ENCODE peak calls at places on chromosomes 7 and 10, in nine cellular contexts. G, M, T, D, I, H, O, Y and Z are unnamed samples. For H3K36me3 and H3K4me1, the result is how much of the 10 kb centered on the place peaks cover.

GRCh38 chr7:5477723-5478531 is 54.3 kb upstream of the TNRC18 start:
- DNase-seq in Y (no peak), H (no peak), I (no peak), M (no peak), G (no peak), D (no peak), O (no peak), T (no peak), Z (no peak)

GRCh38 chr7:7895004-7895650 is 73.5 kb upstream of the GLCCI1 start:
- DNase-seq in I (no peak), H (no peak), M (no peak), D (no peak), G (no peak), T (no peak), Y (no peak), O (no peak), Z (no peak)

GRCh38 chr7:106597751-106598619 is 63.0 kb downstream of the CCDC71L start:
- DNase-seq in O (no peak), G (no peak), Y (no peak), D (no peak), I (no peak), T (no peak), M (no peak), H (no peak), Z (no peak)

GRCh38 chr7:44227911-44228310 is 27.1 kb downstream of the YKT6 start:
- DNase-seq in D (no peak), I (no peak), G (peak), O (no peak), T (no peak), M (no peak), Y (no peak), H (no peak), Z (peak)

GRCh38 chr10:91378061-91378460 is 32.1 kb upstream of the HECTD2 start:
- DNase-seq in T (no peak), G (no peak), H (no peak), M (no peak), D (no peak), O (no peak), I (peak), Y (peak), Z (no peak)

GRCh38 chr7:139704308-139704879 is 73.4 kb downstream of the HIPK2 start:
- DNase-seq in H (no peak), M (no peak), O (no peak), T (no peak), D (no peak), G (no peak), Y (no peak), I (no peak), Z (no peak)

GRCh38 chr10:21927601-21928000 is 75.9 kb downstream of the DNAJC1 start:
- DNase-seq in M (no peak), D (no peak), T (no peak), O (no peak), G (no peak), Y (peak), I (peak), H (no peak), Z (no peak)

GRCh38 chr10:99279626-99280111 is 44.0 kb upstream of the HPSE2 start:
- DNase-seq in T (no peak), O (no peak), H (no peak), D (no peak), Y (peak), M (no peak), I (no peak), G (peak), Z (no peak)

GRCh38 chr10:90587561-90587960 is 270.3 kb downstream of the HTR7 start:
- DNase-seq in G (no peak), T (no peak), O (no peak), I (no peak), D (no peak), M (no peak), Y (no peak), H (no peak), Z (no peak)

GRCh38 chr10:31343009-31343408 is 24.0 kb downstream of the ZEB1 start:
- DNase-seq in H (no peak), G (no peak), T (no peak), Y (no peak), I (no peak), O (no peak), M (no peak), D (no peak), Z (no peak)

GRCh38 chr7:2924866-2925840 is 81.0 kb upstream of the GNA12 start:
- DNase-seq in I (no peak), T (peak), G (no peak), Y (peak), M (no peak), H (no peak), D (peak), O (peak), Z (peak)

GRCh38 chr10:8889538-8889937 is 835.0 kb downstream of the GATA3 start:
- DNase-seq in H (no peak), D (no peak), G (no peak), I (no peak), Y (no peak), T (no peak), O (no peak), M (no peak), Z (no peak)

GRCh38 chr7:104137971-104138370 is 69.8 kb downstream of the ORC5 start:
- DNase-seq in Y (peak), M (no peak), I (peak), T (no peak), H (no peak), D (no peak), G (no peak), O (no peak), Z (no peak)

GRCh38 chr10:106571216-106571954 is 593.1 kb downstream of the SORCS1 start:
- DNase-seq in D (no peak), O (no peak), H (peak), Y (peak), M (no peak), T (no peak), I (peak), G (no peak), Z (no peak)

GRCh38 chr10:122221958-122222357 is 49.1 kb upstream of the BTBD16 start:
- DNase-seq in I (no peak), H (no peak), T (no peak), G (no peak), D (no peak), Y (no peak), O (no peak), M (no peak), Z (no peak)

GRCh38 chr7:50664461-50664922 is 99.3 kb upstream of the DDC start:
- DNase-seq in G (no peak), D (no peak), Y (peak), O (no peak), M (no peak), I (peak), T (peak), H (no peak), Z (no peak)

GRCh38 chr7:113086431-113086888 is at the start of gene GPR85:
- DNase-seq in D (peak), T (peak), I (peak), H (no peak), G (peak), O (peak), M (no peak), Y (peak), Z (peak)

GRCh38 chr10:49176310-49177268 is 11.6 kb downstream of the TMEM273 start:
- DNase-seq in D (no peak), O (no peak), I (no peak), M (peak), Y (no peak), H (no peak), T (no peak), G (no peak), Z (peak)

GRCh38 chr7:67566101-67566500 is 569.5 kb downstream of the TYW1 start:
- DNase-seq in Y (no peak), G (no peak), I (no peak), T (no peak), O (no peak), D (no peak), H (no peak), M (no peak), Z (no peak)

GRCh38 chr7:106099539-106099938 is 12.6 kb downstream of the SYPL1 start:
- DNase-seq in D (no peak), I (no peak), O (no peak), Y (no peak), H (no peak), M (no peak), T (no peak), G (no peak), Z (no peak)

GRCh38 chr10:34216348-34216908 is 598.7 kb downstream of the PARD3 start:
- DNase-seq in T (no peak), H (no peak), I (no peak), M (no peak), G (no peak), D (no peak), O (no peak), Y (no peak), Z (no peak)

GRCh38 chr10:78727251-78727650 is 341.5 kb upstream of the ZMIZ1 start:
- DNase-seq in Y (no peak), H (no peak), I (no peak), O (no peak), G (no peak), T (no peak), D (no peak), M (no peak), Z (no peak)

GRCh38 chr10:79221110-79222051 is 125.9 kb upstream of the PPIF start:
- DNase-seq in H (no peak), G (peak), M (no peak), T (peak), O (peak), Y (peak), I (no peak), D (peak), Z (peak)

GRCh38 chr10:5659702-5660528 is 6.5 kb downstream of the ASB13 start:
- DNase-seq in G (no peak), I (peak), D (no peak), M (no peak), H (no peak), T (no peak), Y (peak), O (peak), Z (peak)

GRCh38 chr10:111486346-111486745 is 409.5 kb downstream of the ADRA2A start:
- DNase-seq in H (no peak), D (no peak), G (no peak), M (peak), I (no peak), Y (no peak), O (no peak), T (no peak), Z (no peak)

GRCh38 chr10:99233000-99233679 is 2.5 kb downstream of the HPSE2 start:
- DNase-seq in I (no peak), O (no peak), Y (no peak), G (no peak), H (no peak), T (no peak), D (no peak), M (no peak), Z (no peak)

GRCh38 chr10:43315535-43316245 is 48.8 kb upstream of the RASGEF1A start:
- DNase-seq in D (no peak), G (no peak), T (no peak), O (no peak), H (no peak), I (no peak), M (no peak), Y (no peak), Z (no peak)

GRCh38 chr10:68348265-68348741 is 15.6 kb upstream of the PBLD start:
- DNase-seq in G (no peak), O (no peak), D (no peak), M (no peak), I (peak), T (no peak), Y (peak), H (peak), Z (no peak)

GRCh38 chr7:21944616-21945373 is 904 bp downstream of the CDCA7L start:
- DNase-seq in M (no peak), D (peak), T (no peak), G (peak), Y (peak), I (peak), O (peak), H (peak), Z (peak)

GRCh38 chr10:5428133-5428532 is 15.8 kb downstream of the NET1 start:
- DNase-seq in M (no peak), I (no peak), H (no peak), T (no peak), G (no peak), O (no peak), D (no peak), Y (no peak), Z (no peak)

GRCh38 chr10:114694062-114694461 is 36.0 kb upstream of the ABLIM1 start:
- DNase-seq in D (no peak), M (no peak), T (no peak), I (peak), Y (no peak), G (no peak), H (no peak), O (no peak), Z (no peak)

GRCh38 chr10:15784237-15784636 is 64.5 kb upstream of the ITGA8 start:
- DNase-seq in M (no peak), T (no peak), Y (no peak), H (no peak), I (no peak), O (no peak), D (no peak), G (no peak), Z (no peak)

GRCh38 chr10:37760817-37761216 is 96.6 kb downstream of the ZNF248 start:
- DNase-seq in Y (no peak), T (no peak), O (no peak), G (no peak), H (no peak), I (peak), D (no peak), M (no peak), Z (no peak)
- H3K36me3 ChIP-seq in Y (under half), T (under half), O (under half), G (under half), H (under half), I (under half), D (under half), M (under half), Z (under half)

GRCh38 chr10:116984202-116984993 is 20.6 kb downstream of the SHTN1 start:
- DNase-seq in H (no peak), T (no peak), O (no peak), G (no peak), D (no peak), M (no peak), Y (no peak), I (no peak), Z (no peak)
- H3K4me1 ChIP-seq in H (under half), T (under half), O (under half), G (under half), D (under half), M (under half), Y (under half), I (under half), Z (under half)

GRCh38 chr7:98357751-98358161 is 43.1 kb downstream of the BAIAP2L1 start:
- DNase-seq in Y (peak), M (no peak), T (peak), D (peak), H (peak), O (no peak), I (no peak), G (no peak), Z (peak)
- H3K4me3 ChIP-seq in Y (no peak), M (no peak), T (no peak), D (no peak), H (peak), O (no peak), I (no peak), G (no peak), Z (no peak)

GRCh38 chr7:17863095-17863814 is 77.0 kb downstream of the SNX13 start:
- DNase-seq in O (no peak), Y (no peak), I (no peak), T (no peak), H (no peak), M (no peak), G (no peak), D (no peak), Z (no peak)
- H3K36me3 ChIP-seq in O (under half), Y (under half), I (under half), T (under half), H (under half), M (under half), G (under half), D (under half), Z (under half)

GRCh38 chr10:72320676-72321247 is 34.0 kb downstream of the DNAJB12 start:
- DNase-seq in O (peak), T (peak), H (peak), I (peak), G (peak), D (peak), M (no peak), Y (peak), Z (peak)
- H3K4me1 ChIP-seq in O (under half), T (under half), H (half or more), I (half or more), G (under half), D (half or more), M (half or more), Y (under half), Z (under half)

GRCh38 chr7:80703272-80703671 is 64.8 kb downstream of the CD36 start:
- DNase-seq in I (no peak), H (no peak), G (no peak), O (no peak), D (no peak), Y (no peak), M (no peak), T (no peak), Z (no peak)

GRCh38 chr7:80708007-80708594 is 69.7 kb downstream of the CD36 start:
- DNase-seq in I (no peak), T (no peak), G (no peak), M (no peak), Y (no peak), H (no peak), O (no peak), D (no peak), Z (no peak)

GRCh38 chr7:80711521-80711920 is 73.1 kb downstream of the CD36 start:
- DNase-seq in G (no peak), M (no peak), T (no peak), D (no peak), I (peak), O (no peak), H (no peak), Y (peak), Z (no peak)

GRCh38 chr7:80705164-80705781 is 66.8 kb downstream of the CD36 start:
- DNase-seq in H (no peak), G (no peak), M (no peak), D (no peak), Y (no peak), I (no peak), T (no peak), O (no peak), Z (no peak)

DNA sequence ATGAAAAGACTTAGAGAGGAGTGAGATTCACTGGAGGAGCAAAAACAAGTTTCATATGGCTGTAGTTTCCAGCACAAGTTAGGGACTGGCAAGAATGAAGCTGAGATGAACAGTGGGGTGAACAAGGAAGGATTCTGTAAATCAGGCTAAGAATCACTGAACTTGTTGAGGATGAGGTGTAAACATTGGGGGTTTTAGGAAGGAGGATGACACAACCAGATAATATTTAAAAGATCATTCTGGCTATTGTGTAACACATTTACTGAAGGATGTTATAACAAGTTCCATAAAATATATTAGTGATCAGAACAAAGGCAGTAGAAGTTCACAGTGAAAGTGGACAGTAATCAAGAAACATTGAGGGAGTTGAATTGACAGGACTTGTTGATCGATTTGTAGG is 68.9 kb downstream of the CD36 start:
- DNase-seq in T (no peak), O (no peak), Y (no peak), D (no peak), G (no peak), H (no peak), M (no peak), I (no peak), Z (no peak)
- H3K4me3 ChIP-seq in T (no peak), O (no peak), Y (no peak), D (no peak), G (no peak), H (no peak), M (no peak), I (no peak), Z (no peak)

DNA sequence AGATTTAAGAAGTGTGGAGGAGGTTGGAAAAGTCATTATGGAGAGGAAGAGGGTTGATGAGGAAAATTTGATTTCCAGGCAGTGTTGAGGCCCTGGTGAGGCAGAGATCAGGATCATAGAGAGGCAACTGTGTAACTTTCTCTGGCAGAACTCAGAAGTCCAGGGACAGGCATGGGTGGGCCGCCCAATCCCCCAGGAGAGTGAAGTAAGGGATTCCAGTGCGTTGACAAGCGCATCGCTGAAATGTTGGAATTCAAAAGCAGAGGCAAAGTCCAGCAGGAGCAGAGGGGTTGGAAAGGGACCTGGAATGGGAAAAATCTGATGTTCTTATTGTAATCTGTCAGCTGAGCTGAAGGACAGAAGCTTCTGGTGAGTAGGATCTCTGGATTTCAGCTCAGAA is 207.3 kb downstream of the FAM107B start:
- DNase-seq in M (no peak), O (no peak), I (no peak), T (no peak), G (no peak), H (no peak), Y (no peak), D (no peak), Z (no peak)
- H3K36me3 ChIP-seq in M (under half), O (under half), I (under half), T (under half), G (under half), H (under half), Y (under half), D (under half), Z (under half)

DNA sequence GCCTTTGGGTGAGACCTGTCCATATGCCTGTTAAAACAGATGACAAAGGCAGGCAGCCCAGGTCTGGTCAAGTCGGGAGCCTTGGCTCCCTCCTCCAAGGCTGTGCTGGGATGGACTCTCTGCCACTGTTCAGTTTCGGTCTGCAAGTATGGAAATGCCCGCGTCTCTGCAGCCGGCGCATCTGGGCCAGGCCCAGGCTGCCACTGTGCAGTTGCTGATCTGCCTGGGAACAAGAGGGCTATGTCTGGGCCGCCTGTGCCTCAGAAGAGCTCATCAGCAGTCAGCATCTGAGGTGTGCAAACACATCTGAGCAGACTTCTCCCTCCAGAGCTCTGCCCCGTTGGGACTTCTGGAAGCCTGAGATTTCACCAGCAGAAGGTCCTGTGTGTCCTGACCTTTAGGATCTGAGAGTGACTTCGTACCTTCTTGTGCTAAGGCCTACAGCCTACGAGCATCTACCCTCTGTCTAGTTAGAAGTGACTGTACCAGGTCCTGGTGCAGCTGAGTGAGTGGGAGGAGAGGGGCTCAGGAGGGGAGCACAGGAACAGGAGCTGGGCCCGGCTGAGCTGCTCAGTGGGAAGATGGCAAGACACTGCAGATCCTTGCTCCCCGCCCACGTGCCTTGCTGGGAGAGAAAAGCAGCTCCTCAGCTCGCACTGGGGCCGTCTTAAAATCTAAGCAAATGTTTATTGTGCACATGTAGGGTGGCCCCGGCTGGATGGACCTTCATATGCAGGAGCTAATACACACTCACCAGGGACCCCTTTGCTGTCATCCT is 50.9 kb downstream of the DOCK1 start:
- DNase-seq in D (no peak), H (no peak), T (no peak), G (no peak), M (no peak), I (no peak), Y (no peak), O (no peak), Z (no peak)
- H3K4me1 ChIP-seq in D (under half), H (under half), T (under half), G (under half), M (under half), I (under half), Y (under half), O (under half), Z (under half)

DNA sequence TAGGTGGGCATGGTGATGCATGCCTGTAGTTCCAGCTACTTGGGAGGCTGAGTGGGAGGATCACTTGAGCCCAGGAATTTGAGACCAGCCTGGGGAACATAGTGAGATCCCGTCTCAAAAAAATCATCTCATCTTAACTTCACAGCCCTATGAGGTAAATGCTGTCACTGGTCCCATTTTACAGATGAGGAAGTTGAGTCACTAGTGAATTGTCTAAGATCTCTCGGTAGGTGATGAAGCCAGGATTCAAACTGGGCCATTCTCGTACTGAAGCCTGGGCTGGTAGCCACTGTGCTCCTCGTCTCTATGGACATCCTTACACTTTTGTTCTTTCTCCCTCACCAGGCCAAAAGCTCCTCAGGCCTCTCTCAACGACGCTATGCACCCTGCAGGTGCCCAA is 6.4 kb downstream of the SLIT1 start:
- DNase-seq in H (no peak), I (no peak), T (peak), Y (no peak), G (no peak), O (no peak), D (peak), M (no peak), Z (no peak)
- H3K4me3 ChIP-seq in H (no peak), I (no peak), T (no peak), Y (no peak), G (no peak), O (no peak), D (no peak), M (no peak), Z (no peak)